ENCODE peak calls at places on chromosome X, in eight cellular contexts. M is heart left ventricle, O is uterus, V is breast epithelium, I is lower leg skin, U is body of pancreas, R is K562, E is endothelial cell of umbilical vein. K is an unnamed sample.

GRCh38 chrX:154019061-154019621 is 561 bp downstream of the IRAK1 start:
- DNase-seq in M (peak), O (no peak), V (no peak), I (no peak), U (no peak), R (peak), E (no peak), K (no peak)

GRCh38 chrX:10133980-10134676 is 22.6 kb upstream of the CLCN4 start:
- DNase-seq in M (no peak), O (no peak), V (no peak), I (no peak), U (no peak), R (peak), E (no peak), K (no peak)

GRCh38 chrX:138504254-138504653 is 207.3 kb downstream of the FGF13 start:
- DNase-seq in M (no peak), O (no peak), V (no peak), I (no peak), U (no peak), R (no peak), E (no peak), K (no peak)

GRCh38 chrX:9091253-9091652 is 57.3 kb upstream of the FAM9B start:
- DNase-seq in M (no peak), O (no peak), V (no peak), I (no peak), U (no peak), R (no peak), E (no peak), K (no peak)

GRCh38 chrX:47543496-47543895 is 17.5 kb upstream of the ARAF start:
- DNase-seq in M (no peak), O (no peak), V (no peak), I (no peak), U (no peak), R (no peak), E (no peak), K (no peak)

GRCh38 chrX:16671005-16671404 is 21.0 kb downstream of the S100G start:
- DNase-seq in M (no peak), O (peak), V (no peak), I (no peak), U (no peak), R (peak), E (peak), K (no peak)

GRCh38 chrX:68180501-68181061 is 252.7 kb downstream of the OPHN1 start:
- DNase-seq in M (no peak), O (no peak), V (no peak), I (no peak), U (no peak), R (no peak), E (peak), K (no peak)

GRCh38 chrX:40326186-40326965 is 228.6 kb upstream of the BCOR start:
- DNase-seq in M (no peak), O (no peak), V (no peak), I (no peak), U (no peak), R (no peak), E (no peak), K (no peak)

GRCh38 chrX:134969726-134970125 is 21.1 kb upstream of the SMIM10 start:
- DNase-seq in M (no peak), O (no peak), V (no peak), I (no peak), U (no peak), R (no peak), E (no peak), K (no peak)

GRCh38 chrX:131729295-131729694 is 185.4 kb downstream of the OR13H1 start:
- DNase-seq in M (peak), O (peak), V (peak), I (no peak), U (peak), R (no peak), E (no peak), K (no peak)

GRCh38 chrX:123964155-123964554 is 2.6 kb downstream of the STAG2 start:
- DNase-seq in M (no peak), O (no peak), V (no peak), I (no peak), U (no peak), R (no peak), E (peak), K (no peak)

GRCh38 chrX:130300010-130300282 is 31.2 kb upstream of the ZNF280C start:
- DNase-seq in M (no peak), O (no peak), V (no peak), I (no peak), U (peak), R (no peak), E (no peak), K (no peak)

GRCh38 chrX:151902813-151903591 is 9.7 kb upstream of the MAGEA4 start:
- DNase-seq in M (peak), O (peak), V (peak), I (peak), U (no peak), R (no peak), E (peak), K (no peak)

GRCh38 chrX:152912121-152912520 is 14.3 kb downstream of the ZNF185 start:
- DNase-seq in M (no peak), O (no peak), V (no peak), I (no peak), U (no peak), R (peak), E (no peak), K (no peak)

GRCh38 chrX:123425471-123425870 is 241.4 kb downstream of the GRIA3 start:
- DNase-seq in M (no peak), O (no peak), V (no peak), I (no peak), U (no peak), R (no peak), E (no peak), K (no peak)

GRCh38 chrX:50967734-50968133 is 57.2 kb downstream of the BMP15 start:
- DNase-seq in M (no peak), O (no peak), V (no peak), I (no peak), U (no peak), R (no peak), E (no peak), K (no peak)

GRCh38 chrX:30246769-30247489 is at the start of gene MAGEB1:
- DNase-seq in M (no peak), O (no peak), V (no peak), I (no peak), U (no peak), R (peak), E (no peak), K (no peak)

GRCh38 chrX:82141942-82142341 is 940.0 kb downstream of the SH3BGRL start:
- DNase-seq in M (no peak), O (no peak), V (no peak), I (no peak), U (no peak), R (no peak), E (no peak), K (no peak)

GRCh38 chrX:47854474-47854873 is 17.8 kb downstream of the ZNF81 start:
- DNase-seq in M (peak), O (peak), V (no peak), I (no peak), U (peak), R (no peak), E (peak), K (peak)

GRCh38 chrX:77788050-77788449 is 2.0 kb upstream of the ATRX start:
- DNase-seq in M (no peak), O (no peak), V (no peak), I (no peak), U (no peak), R (no peak), E (peak), K (no peak)

GRCh38 chrX:69546417-69546816 is 42.3 kb downstream of the NALF2 start:
- DNase-seq in M (no peak), O (no peak), V (no peak), I (no peak), U (peak), R (no peak), E (no peak), K (no peak)

GRCh38 chrX:12825801-12826200 is 34.6 kb downstream of the PRPS2 start:
- DNase-seq in M (no peak), O (no peak), V (no peak), I (no peak), U (no peak), R (no peak), E (peak), K (no peak)

GRCh38 chrX:42732506-42732905 is 45.5 kb downstream of the PPP1R2C start:
- DNase-seq in M (peak), O (no peak), V (peak), I (no peak), U (peak), R (no peak), E (no peak), K (no peak)

GRCh38 chrX:55839480-55839879 is 121.9 kb downstream of the RRAGB start:
- DNase-seq in M (no peak), O (no peak), V (no peak), I (no peak), U (no peak), R (no peak), E (no peak), K (no peak)

GRCh38 chrX:77561372-77561771 is 114.2 kb downstream of the FGF16 start:
- DNase-seq in M (no peak), O (no peak), V (no peak), I (no peak), U (no peak), R (no peak), E (no peak), K (no peak)

GRCh38 chrX:36071064-36071463 is 151.5 kb downstream of the CFAP47 start:
- DNase-seq in M (no peak), O (no peak), V (no peak), I (no peak), U (no peak), R (no peak), E (no peak), K (no peak)

GRCh38 chrX:27555514-27555913 is 34.6 kb upstream of the DCAF8L2 start:
- DNase-seq in M (no peak), O (no peak), V (no peak), I (no peak), U (no peak), R (no peak), E (peak), K (no peak)

GRCh38 chrX:32893751-32894150 is 317.6 kb downstream of the DMD start:
- DNase-seq in M (no peak), O (no peak), V (no peak), I (no peak), U (no peak), R (no peak), E (no peak), K (no peak)

GRCh38 chrX:48473718-48473990 is 2.3 kb upstream of the FTSJ1 start:
- DNase-seq in M (no peak), O (no peak), V (no peak), I (no peak), U (no peak), R (no peak), E (no peak), K (no peak)

GRCh38 chrX:100994352-100995281 is 25.1 kb downstream of the ARL13A start:
- DNase-seq in M (no peak), O (no peak), V (no peak), I (no peak), U (no peak), R (peak), E (peak), K (no peak)

GRCh38 chrX:41921492-41922124 is 1.7 kb downstream of the CASK start:
- DNase-seq in M (no peak), O (no peak), V (no peak), I (no peak), U (no peak), R (no peak), E (peak), K (no peak)

GRCh38 chrX:21412883-21413282 is 38.7 kb downstream of the CNKSR2 start:
- DNase-seq in M (no peak), O (no peak), V (no peak), I (no peak), U (no peak), R (no peak), E (no peak), K (no peak)

GRCh38 chrX:100636321-100636991 is at the start of gene TSPAN6:
- DNase-seq in M (peak), O (peak), V (peak), I (peak), U (peak), R (peak), E (peak), K (peak)

GRCh38 chrX:94454159-94454558 is 780.2 kb downstream of the FAM133A start:
- DNase-seq in M (no peak), O (no peak), V (no peak), I (no peak), U (no peak), R (no peak), E (no peak), K (no peak)

GRCh38 chrX:94455782-94456181 is 781.8 kb downstream of the FAM133A start:
- DNase-seq in M (no peak), O (no peak), V (no peak), I (no peak), U (no peak), R (no peak), E (no peak), K (no peak)

DNA sequence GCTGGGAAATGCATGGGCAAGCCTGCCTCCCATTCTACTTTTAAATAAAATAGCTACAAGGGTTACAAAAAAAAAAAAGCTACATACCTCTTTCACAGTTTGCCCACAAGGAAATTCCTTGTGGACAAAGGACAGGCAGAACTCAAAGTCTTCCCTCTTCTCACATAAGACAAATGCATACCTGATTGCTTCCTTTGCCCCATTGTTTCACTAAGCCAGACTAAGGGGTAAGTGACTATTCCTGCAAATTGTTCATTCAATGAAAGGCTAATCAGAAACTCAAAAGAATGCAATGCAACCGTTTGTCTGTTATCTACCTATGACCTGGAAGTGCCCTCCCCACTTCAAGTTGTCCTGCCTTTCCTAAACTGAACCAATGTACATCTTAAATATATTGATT is 780.6 kb downstream of the FAM133A start:
- DNase-seq in M (no peak), O (no peak), V (no peak), I (no peak), U (no peak), R (no peak), E (no peak), K (no peak)
- TF ChIP-seq POLR2A in M (no peak), O (no peak), V (no peak), I (no peak), U (no peak), R (no peak), E (no peak), K (no peak)

DNA sequence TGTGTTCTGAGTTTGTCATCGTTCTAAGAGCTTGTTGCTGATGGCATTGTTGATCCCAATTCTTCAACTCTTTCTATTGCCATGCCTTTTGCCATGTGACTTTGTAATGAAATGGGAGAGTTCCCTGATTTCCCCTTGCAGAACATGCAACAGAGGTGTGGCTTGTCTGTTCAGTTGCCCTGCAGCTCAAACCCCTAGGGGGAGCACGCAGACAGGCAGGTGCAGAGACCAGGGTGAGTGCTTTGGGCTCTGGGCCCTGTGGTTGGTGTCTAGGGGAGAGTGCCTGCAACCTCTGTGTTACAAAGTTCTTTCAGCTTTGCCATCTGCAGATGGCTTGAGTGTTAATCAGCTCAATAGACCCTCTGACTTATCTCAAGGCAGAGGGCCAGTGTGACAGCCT is 332.7 kb downstream of the MID1IP1 start:
- DNase-seq in M (peak), O (no peak), V (no peak), I (no peak), U (peak), R (no peak), E (no peak), K (peak)
- TF ChIP-seq CTCF in M (no peak), O (no peak), V (no peak), I (no peak), U (no peak), R (peak), E (no peak), K (peak)

GRCh38 chrX:102959471-102959870 is 22.4 kb downstream of the RAB40AL start:
- DNase-seq in M (no peak), O (no peak), V (no peak), I (no peak), U (peak), R (no peak), E (no peak), K (no peak)

GRCh38 chrX:102957751-102958150 is 20.7 kb downstream of the RAB40AL start:
- DNase-seq in M (no peak), O (no peak), V (no peak), I (no peak), U (no peak), R (no peak), E (no peak), K (no peak)

GRCh38 chrX:102963955-102964354 is 26.9 kb downstream of the RAB40AL start:
- DNase-seq in M (no peak), O (no peak), V (no peak), I (no peak), U (peak), R (no peak), E (no peak), K (no peak)

GRCh38 chrX:102958794-102959193 is 21.7 kb downstream of the RAB40AL start:
- DNase-seq in M (no peak), O (no peak), V (no peak), I (no peak), U (peak), R (no peak), E (no peak), K (no peak)
- TF ChIP-seq POLR2A in M (no peak), O (no peak), V (no peak), I (no peak), U (no peak), R (no peak), E (no peak), K (no peak)

GRCh38 chrX:19515615-19516105 is 352 bp upstream of the MAP3K15 start:
- DNase-seq in M (no peak), O (no peak), V (no peak), I (no peak), U (no peak), R (no peak), E (no peak), K (no peak)
- TF ChIP-seq CTCF in M (no peak), O (no peak), V (no peak), I (no peak), U (peak), R (no peak), E (no peak), K (peak)

GRCh38 chrX:1392376-1393130 is 640 bp upstream of the SLC25A6 start:
- DNase-seq in M (peak), O (peak), V (peak), I (peak), U (peak), R (peak), E (no peak), K (peak)
- TF ChIP-seq POLR2A in M (no peak), O (peak), V (peak), I (no peak), U (no peak), R (no peak), E (peak), K (no peak)

GRCh38 chrX:116135277-116135676 is 35.3 kb upstream of the AGTR2 start:
- DNase-seq in M (no peak), O (no peak), V (no peak), I (no peak), U (no peak), R (no peak), E (no peak), K (no peak)
- TF ChIP-seq CTCF in M (no peak), O (no peak), V (no peak), I (no peak), U (no peak), R (no peak), E (no peak), K (no peak)

GRCh38 chrX:53631156-53631555 is 55.4 kb downstream of the HUWE1 start:
- DNase-seq in M (no peak), O (no peak), V (no peak), I (no peak), U (no peak), R (no peak), E (no peak), K (no peak)
- TF ChIP-seq POLR2A in M (no peak), O (no peak), V (no peak), I (no peak), U (no peak), R (no peak), E (no peak), K (no peak)

GRCh38 chrX:106862972-106863688 is 40.0 kb downstream of the RIPPLY1 start:
- DNase-seq in M (no peak), O (no peak), V (no peak), I (no peak), U (peak), R (no peak), E (peak), K (no peak)
- TF ChIP-seq CTCF in M (no peak), O (no peak), V (no peak), I (no peak), U (peak), R (peak), E (peak), K (peak)

GRCh38 chrX:64842492-64842891 is 133.8 kb downstream of the ZC4H2 start:
- DNase-seq in M (no peak), O (no peak), V (no peak), I (no peak), U (no peak), R (no peak), E (no peak), K (no peak)
- TF ChIP-seq POLR2A in M (no peak), O (no peak), V (no peak), I (no peak), U (no peak), R (no peak), E (no peak), K (no peak)

K was measured in right lobe of liver.